ENCODE peak calls at places on chromosome 20, in six cellular contexts. P is HCT116, Q is OCI-LY7, F is esophagus squamous epithelium, B is lung, W is astrocyte. I is an unnamed sample.

GRCh38 chr20:3911956-3912355 is 22.8 kb downstream of the PANK2 start:
- DNase-seq in P (no peak), Q (no peak), F (no peak), B (peak; percentile 65), W (no peak), I (no peak)

GRCh38 chr20:6665621-6666345 is 101.7 kb upstream of the BMP2 start:
- DNase-seq in P (no peak), Q (no peak), F (no peak), B (no peak), W (peak; percentile 7), I (no peak)

GRCh38 chr20:54267510-54268003 is 59.7 kb downstream of the PFDN4 start:
- DNase-seq in P (peak; percentile 87), Q (no peak), F (no peak), B (peak; percentile 32), W (peak; percentile 55), I (peak; percentile 32)

GRCh38 chr20:4171538-4172116 is 156.3 kb upstream of the RNF24 start:
- DNase-seq in P (no peak), Q (no peak), F (no peak), B (no peak), W (no peak), I (peak; percentile 19)

GRCh38 chr20:57747889-57748456 is 38.2 kb upstream of the PMEPA1 start:
- DNase-seq in P (no peak), Q (no peak), F (no peak), B (no peak), W (no peak), I (no peak)

GRCh38 chr20:16405254-16405653 is 168.0 kb downstream of the KIF16B start:
- DNase-seq in P (no peak), Q (no peak), F (no peak), B (no peak), W (no peak), I (no peak)

GRCh38 chr20:50295762-50296449 is 105.3 kb downstream of the CEBPB start:
- DNase-seq in P (no peak), Q (no peak), F (no peak), B (no peak), W (no peak), I (no peak)

GRCh38 chr20:51531141-51531710 is 11.3 kb downstream of the NFATC2 start:
- DNase-seq in P (peak; percentile 76), Q (no peak), F (no peak), B (no peak), W (peak; percentile 39), I (no peak)

GRCh38 chr20:35303735-35304431 is 11.7 kb upstream of the FAM83C start:
- DNase-seq in P (peak; percentile 82), Q (peak; percentile 89), F (peak; percentile 26), B (peak; percentile 83), W (peak; percentile 74), I (peak; percentile 90)

GRCh38 chr20:38106461-38106860 is 58.6 kb downstream of the TGM2 start:
- DNase-seq in P (no peak), Q (no peak), F (no peak), B (no peak), W (no peak), I (no peak)

GRCh38 chr20:37408202-37408929 is 62.4 kb downstream of the SRC start:
- DNase-seq in P (no peak), Q (no peak), F (no peak), B (no peak), W (no peak), I (peak; percentile 10)

GRCh38 chr20:57690525-57690924 is 19.3 kb downstream of the PMEPA1 start:
- DNase-seq in P (no peak), Q (no peak), F (no peak), B (no peak), W (no peak), I (no peak)

GRCh38 chr20:43490038-43490437 is 17.5 kb upstream of the L3MBTL1 start:
- DNase-seq in P (no peak), Q (no peak), F (no peak), B (no peak), W (no peak), I (no peak)

GRCh38 chr20:56249244-56249955 is 868 bp downstream of the MC3R start:
- DNase-seq in P (peak; percentile 13), Q (peak; percentile 27), F (no peak), B (no peak), W (no peak), I (no peak)

GRCh38 chr20:2132461-2132901 is 30.9 kb downstream of the STK35 start:
- DNase-seq in P (peak; percentile 19), Q (no peak), F (no peak), B (no peak), W (peak; percentile 56), I (no peak)

GRCh38 chr20:2136275-2136674 is 34.6 kb downstream of the STK35 start:
- DNase-seq in P (no peak), Q (no peak), F (no peak), B (no peak), W (no peak), I (no peak)

GRCh38 chr20:2137552-2138201 is 36.0 kb downstream of the STK35 start:
- DNase-seq in P (no peak), Q (no peak), F (no peak), B (no peak), W (peak; percentile 79), I (no peak)

GRCh38 chr20:2133318-2134183 is 31.9 kb downstream of the STK35 start:
- DNase-seq in P (no peak), Q (no peak), F (no peak), B (no peak), W (peak; percentile 80), I (peak; percentile 42)

GRCh38 chr20:2135018-2135417 is 33.4 kb downstream of the STK35 start:
- DNase-seq in P (no peak), Q (no peak), F (no peak), B (no peak), W (no peak), I (no peak)
- H3K4me1 ChIP-seq in P (peaks cover 38% of the 10 kb centered on the region), Q (no peaks in the 10 kb centered on the region), F (peaks cover 23% of the 10 kb centered on the region), B (peaks cover 22% of the 10 kb centered on the region), W (peaks cover 50% of the 10 kb centered on the region), I (peaks cover 27% of the 10 kb centered on the region)

GRCh38 chr20:64035933-64036345 is at the start of gene C20orf204:
- DNase-seq in P (no peak), Q (no peak), F (no peak), B (no peak), W (no peak), I (peak; percentile 33)
- H3K27ac ChIP-seq in P (no peak within 1 kb of the TSS), Q (no peak within 1 kb of the TSS), F (no peak within 1 kb of the TSS), B (no peak within 1 kb of the TSS), W (no peak within 1 kb of the TSS), I (no peak within 1 kb of the TSS)

GRCh38 chr20:11242320-11242719 is 568.5 kb upstream of the JAG1 start:
- DNase-seq in P (no peak), Q (no peak), F (no peak), B (no peak), W (no peak), I (no peak)
- H3K4me1 ChIP-seq in P (no peaks in the 10 kb centered on the region), Q (no peaks in the 10 kb centered on the region), F (no peaks in the 10 kb centered on the region), B (no peaks in the 10 kb centered on the region), W (peaks cover 4% of the 10 kb centered on the region), I (no peaks in the 10 kb centered on the region)

GRCh38 chr20:45061244-45061643 is 39.7 kb downstream of the KCNS1 start:
- DNase-seq in P (peak; percentile 26), Q (no peak), F (no peak), B (no peak), W (peak; percentile 94), I (no peak)

GRCh38 chr20:45067087-45067486 is 33.8 kb downstream of the KCNS1 start:
- DNase-seq in P (no peak), Q (no peak), F (no peak), B (no peak), W (no peak), I (no peak)

GRCh38 chr20:45067558-45067957 is 33.4 kb downstream of the KCNS1 start:
- DNase-seq in P (no peak), Q (no peak), F (no peak), B (no peak), W (peak; percentile 49), I (no peak)

GRCh38 chr20:45066372-45066771 is 34.6 kb downstream of the KCNS1 start:
- DNase-seq in P (no peak), Q (no peak), F (no peak), B (no peak), W (peak; percentile 68), I (peak; percentile 47)

DNA sequence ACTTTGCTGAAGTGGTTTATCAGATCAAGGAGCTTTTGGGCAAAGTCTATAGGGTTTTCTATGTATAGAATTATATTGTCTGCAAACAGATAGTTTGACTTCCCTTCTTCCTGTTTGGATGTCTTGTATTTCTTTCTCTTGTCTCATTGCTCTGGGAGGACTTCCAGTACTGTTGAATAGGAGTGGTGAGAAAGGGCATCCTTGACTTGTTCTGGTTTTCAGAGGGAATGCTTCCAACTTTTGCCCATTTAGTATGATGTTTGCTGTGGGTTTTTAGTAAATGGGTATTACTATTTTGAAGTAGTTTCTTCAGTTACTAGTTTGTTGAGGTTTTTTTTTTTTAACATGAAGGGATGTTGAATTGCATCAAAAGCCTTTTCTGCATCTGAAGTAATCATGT is 36.1 kb downstream of the KCNS1 start:
- DNase-seq in P (no peak), Q (no peak), F (no peak), B (no peak), W (no peak), I (no peak)
- H3K27ac ChIP-seq in P (no peak overlapping the region), Q (no peak overlapping the region), F (no peak overlapping the region), B (no peak overlapping the region), W (no peak overlapping the region), I (no peak overlapping the region)

GRCh38 chr20:44598413-44599290 is 16.3 kb downstream of the PKIG start:
- DNase-seq in P (no peak), Q (peak; percentile 40), F (no peak), B (no peak), W (no peak), I (peak; percentile 70)

GRCh38 chr20:44600301-44600700 is 17.9 kb downstream of the PKIG start:
- DNase-seq in P (no peak), Q (no peak), F (no peak), B (no peak), W (no peak), I (no peak)

GRCh38 chr20:44600758-44601562 is 18.6 kb downstream of the PKIG start:
- DNase-seq in P (no peak), Q (no peak), F (no peak), B (no peak), W (peak; percentile 41), I (no peak)

GRCh38 chr20:44597930-44598329 is 15.6 kb downstream of the PKIG start:
- DNase-seq in P (no peak), Q (no peak), F (no peak), B (no peak), W (peak; percentile 8), I (no peak)

DNA sequence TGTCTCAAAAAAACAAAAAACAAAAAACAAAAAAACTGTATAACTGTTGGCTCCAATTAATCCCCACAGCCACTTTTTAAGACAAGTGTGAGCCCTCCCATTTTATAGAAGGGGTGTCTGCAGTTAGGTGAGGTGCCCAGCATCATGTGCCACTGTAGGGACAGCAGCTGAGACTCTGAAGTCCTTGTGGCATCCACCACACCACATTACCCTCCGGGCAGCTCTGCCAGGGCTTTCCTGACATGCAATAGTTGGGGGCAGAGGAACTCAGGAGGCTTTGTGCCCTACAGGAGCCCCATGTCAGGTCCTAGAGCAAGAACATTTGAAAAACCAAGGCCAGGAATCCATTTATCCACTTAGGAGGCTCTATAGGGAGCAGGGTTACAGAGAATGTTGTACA is 17.3 kb downstream of the PKIG start:
- DNase-seq in P (no peak), Q (no peak), F (no peak), B (no peak), W (no peak), I (no peak)
- H3K4me1 ChIP-seq in P (peaks cover 3% of the 10 kb centered on the region), Q (peaks cover 56% of the 10 kb centered on the region), F (peaks cover 8% of the 10 kb centered on the region), B (peaks cover 43% of the 10 kb centered on the region), W (peaks cover 19% of the 10 kb centered on the region), I (peaks cover 17% of the 10 kb centered on the region)

GRCh38 chr20:1460275-1460674 is 6.4 kb downstream of the NSFL1C start:
- DNase-seq in P (no peak), Q (no peak), F (no peak), B (no peak), W (no peak), I (no peak)
- H3K27ac ChIP-seq in P (no peak overlapping the region), Q (no peak overlapping the region), F (no peak overlapping the region), B (no peak overlapping the region), W (no peak overlapping the region), I (no peak overlapping the region)